ENCODE peak calls at places on chromosomes 7 and 10, in seven cellular contexts. A is NCI-H1694, F is GDM1, X is myocyte, Y is NCI-H510A treated with DMSO at 0.1 percent for 48 hours, C is endothelial cell, G is SHP77. L is an unnamed sample.

GRCh38 chr7:69708857-69709256 is 110.6 kb downstream of the AUTS2 start:
- DNase-seq in A (no peak), F (peak), X (no peak), Y (peak), C (no peak), G (peak), L (peak)

GRCh38 chr10:58068809-58069208 is 198.9 kb downstream of the IPMK start:
- DNase-seq in A (no peak), F (no peak), X (no peak), Y (no peak), C (no peak), G (no peak), L (no peak)

GRCh38 chr7:132804849-132805485 is 228.7 kb upstream of the PLXNA4 start:
- DNase-seq in A (no peak), F (no peak), X (no peak), Y (no peak), C (no peak), G (no peak), L (no peak)

GRCh38 chr7:6106140-6106904 is 75.1 kb downstream of the ANKRD61 start:
- DNase-seq in A (peak), F (peak), X (peak), Y (peak), C (no peak), G (peak), L (peak)

GRCh38 chr7:68449099-68449498 is 1149.2 kb upstream of the AUTS2 start:
- DNase-seq in A (no peak), F (no peak), X (no peak), Y (no peak), C (no peak), G (no peak), L (no peak)

GRCh38 chr7:112448891-112449290 is 1.4 kb upstream of the IFRD1 start:
- DNase-seq in A (no peak), F (no peak), X (peak), Y (no peak), C (no peak), G (no peak), L (no peak)

GRCh38 chr7:65731562-65732035 is 141.3 kb upstream of the VKORC1L1 start:
- DNase-seq in A (no peak), F (no peak), X (no peak), Y (no peak), C (peak), G (no peak), L (peak)

GRCh38 chr7:159280008-159280407 is 135.3 kb upstream of the VIPR2 start:
- DNase-seq in A (no peak), F (no peak), X (no peak), Y (no peak), C (no peak), G (no peak), L (no peak)

GRCh38 chr7:16078076-16078952 is 343.0 kb downstream of the CRPPA start:
- DNase-seq in A (peak), F (no peak), X (peak), Y (peak), C (peak), G (peak), L (peak)

GRCh38 chr7:30365626-30366025 is 81.2 kb downstream of the ZNRF2 start:
- DNase-seq in A (no peak), F (no peak), X (no peak), Y (no peak), C (no peak), G (no peak), L (no peak)

GRCh38 chr7:30164567-30164966 is 29.8 kb downstream of the MTURN start:
- DNase-seq in A (peak), F (peak), X (peak), Y (peak), C (no peak), G (peak), L (peak)

GRCh38 chr7:115526272-115526671 is 504.3 kb downstream of the TFEC start:
- DNase-seq in A (no peak), F (no peak), X (no peak), Y (no peak), C (no peak), G (no peak), L (no peak)

GRCh38 chr7:2045559-2046405 is 187.0 kb downstream of the MAD1L1 start:
- DNase-seq in A (no peak), F (no peak), X (no peak), Y (no peak), C (no peak), G (no peak), L (no peak)

GRCh38 chr10:77405771-77406241 is 231.8 kb downstream of the KCNMA1 start:
- DNase-seq in A (peak), F (no peak), X (peak), Y (peak), C (peak), G (peak), L (peak)

GRCh38 chr10:85187047-85187446 is 858.7 kb downstream of the CCSER2 start:
- DNase-seq in A (no peak), F (no peak), X (no peak), Y (no peak), C (no peak), G (no peak), L (no peak)

GRCh38 chr7:94907420-94908203 is at the start of gene PPP1R9A:
- DNase-seq in A (no peak), F (no peak), X (peak), Y (peak), C (peak), G (peak), L (peak)

GRCh38 chr7:13293264-13294002 is 606.0 kb downstream of the ARL4A start:
- DNase-seq in A (no peak), F (no peak), X (no peak), Y (no peak), C (no peak), G (no peak), L (no peak)

GRCh38 chr10:35160743-35161142 is 34.1 kb downstream of the CREM start:
- DNase-seq in A (no peak), F (no peak), X (no peak), Y (no peak), C (no peak), G (no peak), L (no peak)

GRCh38 chr7:84237533-84238173 is 43.1 kb upstream of the SEMA3A start:
- DNase-seq in A (no peak), F (no peak), X (no peak), Y (no peak), C (no peak), G (no peak), L (peak)

GRCh38 chr10:33722067-33722466 is 387.6 kb upstream of the NRP1 start:
- DNase-seq in A (no peak), F (no peak), X (peak), Y (no peak), C (no peak), G (no peak), L (no peak)

GRCh38 chr7:115124409-115124939 is 202.6 kb downstream of the MDFIC start:
- DNase-seq in A (no peak), F (no peak), X (no peak), Y (no peak), C (no peak), G (no peak), L (no peak)

GRCh38 chr7:20794676-20795075 is 8.0 kb upstream of the SP8 start:
- DNase-seq in A (no peak), F (no peak), X (no peak), Y (no peak), C (no peak), G (no peak), L (no peak)

GRCh38 chr7:118948508-118948907 is 724.0 kb downstream of the ANKRD7 start:
- DNase-seq in A (no peak), F (no peak), X (no peak), Y (no peak), C (no peak), G (no peak), L (no peak)

GRCh38 chr10:97406064-97406463 is 4.9 kb upstream of the RRP12 start:
- DNase-seq in A (no peak), F (peak), X (no peak), Y (no peak), C (no peak), G (no peak), L (no peak)

GRCh38 chr7:1175967-1176851 is 16.2 kb upstream of the ZFAND2A start:
- DNase-seq in A (peak), F (peak), X (peak), Y (no peak), C (peak), G (peak), L (peak)

GRCh38 chr7:7496326-7496725 is 39.3 kb downstream of the COL28A1 start:
- DNase-seq in A (no peak), F (no peak), X (no peak), Y (no peak), C (no peak), G (no peak), L (no peak)

GRCh38 chr10:71623098-71623985 is 96.2 kb downstream of the C10orf105 start:
- DNase-seq in A (no peak), F (peak), X (peak), Y (no peak), C (peak), G (no peak), L (peak)